ENCODE peak calls at places on chromosomes 12 and 14, in four cellular contexts. One of them, this sample, is unnamed.
A peak's percentile ranks its signal among the peaks of the same experiment; 100 is the strongest.

GRCh38 chr12:130526813-130527212 is 189.1 kb downstream of the PIWIL1 start:
- DNase-seq in GM12878: no peak
- DNase-seq in K562: peak; percentile 71
- DNase-seq in WTC11: peak; percentile 77
- DNase-seq in this sample: peak; percentile 14

GRCh38 chr12:113097716-113098427 is 37.7 kb downstream of the RASAL1 start:
- DNase-seq in GM12878: no peak
- DNase-seq in K562: peak; percentile 45
- DNase-seq in WTC11: peak; percentile 46
- DNase-seq in this sample: no peak

GRCh38 chr14:72023128-72024042 is 91.2 kb downstream of the RGS6 start:
- DNase-seq in GM12878: peak; percentile 25
- DNase-seq in K562: no peak
- DNase-seq in WTC11: no peak
- DNase-seq in this sample: no peak

GRCh38 chr12:52870361-52871290 is 21.8 kb upstream of the KRT78 start:
- DNase-seq in GM12878: no peak
- DNase-seq in K562: peak; percentile 87
- DNase-seq in WTC11: peak; percentile 90
- DNase-seq in this sample: peak; percentile 45

GRCh38 chr12:10361084-10361483 is 28.8 kb downstream of the KLRK1 start:
- DNase-seq in GM12878: no peak
- DNase-seq in K562: no peak
- DNase-seq in WTC11: no peak
- DNase-seq in this sample: no peak

GRCh38 chr14:93114713-93115068 is 1.0 kb downstream of the ITPK1 start:
- DNase-seq in GM12878: no peak
- DNase-seq in K562: no peak
- DNase-seq in WTC11: peak; percentile 31
- DNase-seq in this sample: no peak

GRCh38 chr12:54981796-54982195 is 2.8 kb downstream of the TESPA1 start:
- DNase-seq in GM12878: no peak
- DNase-seq in K562: no peak
- DNase-seq in WTC11: no peak
- DNase-seq in this sample: no peak

GRCh38 chr14:86654558-86655184 is 1124.7 kb downstream of the FLRT2 start:
- DNase-seq in GM12878: no peak
- DNase-seq in K562: peak; percentile 16
- DNase-seq in WTC11: peak; percentile 86
- DNase-seq in this sample: peak; percentile 34

GRCh38 chr14:69587389-69587788 is 12.7 kb upstream of the CCDC177 start:
- DNase-seq in GM12878: no peak
- DNase-seq in K562: no peak
- DNase-seq in WTC11: no peak
- DNase-seq in this sample: no peak

GRCh38 chr12:132523576-132524331 is 33.8 kb downstream of the FBRSL1 start:
- DNase-seq in GM12878: no peak
- DNase-seq in K562: peak; percentile 79
- DNase-seq in WTC11: peak; percentile 86
- DNase-seq in this sample: peak; percentile 32

GRCh38 chr14:36056846-36057245 is 119.7 kb downstream of the PTCSC3 start:
- DNase-seq in GM12878: no peak
- DNase-seq in K562: no peak
- DNase-seq in WTC11: no peak
- DNase-seq in this sample: no peak

GRCh38 chr12:88310069-88310468 is 168.0 kb downstream of the TMTC3 start:
- DNase-seq in GM12878: no peak
- DNase-seq in K562: no peak
- DNase-seq in WTC11: no peak
- DNase-seq in this sample: no peak

GRCh38 chr12:75196865-75197264 is 12.8 kb downstream of the KCNC2 start:
- DNase-seq in GM12878: no peak
- DNase-seq in K562: no peak
- DNase-seq in WTC11: no peak
- DNase-seq in this sample: no peak

GRCh38 chr12:6265038-6265405 is 45.5 kb upstream of the PLEKHG6 start:
- DNase-seq in GM12878: no peak
- DNase-seq in K562: no peak
- DNase-seq in WTC11: no peak
- DNase-seq in this sample: no peak

GRCh38 chr12:33486058-33486457 is 46.4 kb upstream of the SYT10 start:
- DNase-seq in GM12878: no peak
- DNase-seq in K562: no peak
- DNase-seq in WTC11: no peak
- DNase-seq in this sample: no peak

GRCh38 chr12:124515981-124516380 is 51.4 kb downstream of the NCOR2 start:
- DNase-seq in GM12878: no peak
- DNase-seq in K562: no peak
- DNase-seq in WTC11: no peak
- DNase-seq in this sample: no peak

GRCh38 chr12:113449299-113449698 is 22.4 kb downstream of the LHX5 start:
- DNase-seq in GM12878: no peak
- DNase-seq in K562: no peak
- DNase-seq in WTC11: no peak
- DNase-seq in this sample: no peak

GRCh38 chr12:132019891-132020290 is 70.1 kb downstream of the EP400 start:
- DNase-seq in GM12878: no peak
- DNase-seq in K562: no peak
- DNase-seq in WTC11: no peak
- DNase-seq in this sample: no peak

GRCh38 chr12:104216461-104217058 is 981 bp downstream of the TXNRD1 start:
- DNase-seq in GM12878: no peak
- DNase-seq in K562: no peak
- DNase-seq in WTC11: no peak
- DNase-seq in this sample: no peak

GRCh38 chr12:40137252-40137651 is 31.4 kb upstream of the SLC2A13 start:
- DNase-seq in GM12878: no peak
- DNase-seq in K562: no peak
- DNase-seq in WTC11: no peak
- DNase-seq in this sample: no peak

GRCh38 chr14:46651526-46652144 is at the start of gene RPL10L:
- DNase-seq in GM12878: no peak
- DNase-seq in K562: peak; percentile 17
- DNase-seq in WTC11: peak; percentile 74
- DNase-seq in this sample: no peak

GRCh38 chr12:2250797-2251196 is 198.0 kb downstream of the CACNA1C start:
- DNase-seq in GM12878: no peak
- DNase-seq in K562: no peak
- DNase-seq in WTC11: no peak
- DNase-seq in this sample: no peak

GRCh38 chr12:94039914-94040313 is 108.5 kb upstream of the PLXNC1 start:
- DNase-seq in GM12878: no peak
- DNase-seq in K562: no peak
- DNase-seq in WTC11: no peak
- DNase-seq in this sample: no peak

GRCh38 chr14:93005838-93006237 is 82.9 kb downstream of the CHGA start:
- DNase-seq in GM12878: no peak
- DNase-seq in K562: no peak
- DNase-seq in WTC11: no peak
- DNase-seq in this sample: no peak

GRCh38 chr14:100608586-100609330 is 21.5 kb upstream of the BEGAIN start:
- DNase-seq in GM12878: no peak
- DNase-seq in K562: no peak
- DNase-seq in WTC11: no peak
- DNase-seq in this sample: no peak

GRCh38 chr12:54036620-54037359 is 3.9 kb downstream of the HOXC5 start:
- DNase-seq in GM12878: no peak
- DNase-seq in K562: no peak
- DNase-seq in WTC11: no peak
- DNase-seq in this sample: no peak

GRCh38 chr12:13193403-13194100 is 3.0 kb upstream of the EMP1 start:
- DNase-seq in GM12878: no peak
- DNase-seq in K562: no peak
- DNase-seq in WTC11: no peak
- DNase-seq in this sample: no peak
- TF ChIP-seq NR2C2 in GM12878: no peak
- TF ChIP-seq NR2C2 in K562: no peak
- TF ChIP-seq NR2C2 in WTC11: no peak
- TF ChIP-seq NR2C2 in this sample: no peak

GRCh38 chr12:69254046-69254445 is 14.7 kb downstream of the CPSF6 start:
- DNase-seq in GM12878: peak; percentile 51
- DNase-seq in K562: peak; percentile 27
- DNase-seq in WTC11: no peak
- DNase-seq in this sample: peak; percentile 55
- TF ChIP-seq NR2C2 in GM12878: no peak
- TF ChIP-seq NR2C2 in K562: no peak
- TF ChIP-seq NR2C2 in WTC11: no peak
- TF ChIP-seq NR2C2 in this sample: no peak

DNA sequence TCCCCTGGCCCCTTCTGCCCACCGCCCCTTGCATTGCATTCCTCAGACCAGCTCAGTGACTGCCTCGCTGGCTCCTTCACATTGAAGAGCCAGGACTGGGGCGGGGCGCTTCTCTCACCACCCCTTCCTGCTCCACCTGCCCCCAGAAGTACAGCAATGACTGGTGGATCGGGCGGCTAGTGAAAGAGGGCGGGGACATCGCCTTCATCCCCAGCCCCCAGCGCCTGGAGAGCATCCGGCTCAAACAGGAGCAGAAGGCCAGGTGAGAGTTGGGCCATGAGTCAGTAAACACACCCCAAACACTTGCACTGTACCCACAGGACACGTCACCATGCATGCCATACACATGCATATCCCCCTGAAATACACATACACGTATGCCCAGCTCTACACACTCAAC is 5.8 kb downstream of the CACNB3 start:
- DNase-seq in GM12878: no peak
- DNase-seq in K562: peak; percentile 80
- DNase-seq in WTC11: peak; percentile 74
- DNase-seq in this sample: no peak
- TF ChIP-seq NR2C2 in GM12878: no peak
- TF ChIP-seq NR2C2 in K562: no peak
- TF ChIP-seq NR2C2 in WTC11: no peak
- TF ChIP-seq NR2C2 in this sample: no peak

GRCh38 chr14:63011609-63012008 is 33.6 kb downstream of the KCNH5 start:
- DNase-seq in GM12878: no peak
- DNase-seq in K562: no peak
- DNase-seq in WTC11: no peak
- DNase-seq in this sample: no peak
- TF ChIP-seq NR2C2 in GM12878: no peak
- TF ChIP-seq NR2C2 in K562: no peak
- TF ChIP-seq NR2C2 in WTC11: no peak
- TF ChIP-seq NR2C2 in this sample: no peak

GRCh38 chr14:103716899-103717411 is 1.3 kb downstream of the ZFYVE21 start:
- DNase-seq in GM12878: no peak
- DNase-seq in K562: no peak
- DNase-seq in WTC11: no peak
- DNase-seq in this sample: peak; percentile 11

GRCh38 chr14:103715052-103716000 is at the start of the genes XRCC3 and ZFYVE21:
- DNase-seq in GM12878: peak; percentile 98
- DNase-seq in K562: peak; percentile 95
- DNase-seq in WTC11: peak; percentile 100
- DNase-seq in this sample: peak; percentile 98

GRCh38 chr14:103718572-103718971 is 3.0 kb downstream of the ZFYVE21 start:
- DNase-seq in GM12878: no peak
- DNase-seq in K562: no peak
- DNase-seq in WTC11: no peak
- DNase-seq in this sample: no peak

GRCh38 chr14:103714063-103714724 is 1.1 kb downstream of the XRCC3 start:
- DNase-seq in GM12878: no peak
- DNase-seq in K562: no peak
- DNase-seq in WTC11: no peak
- DNase-seq in this sample: no peak

GRCh38 chr14:103716091-103716801 is 636 bp downstream of the ZFYVE21 start:
- DNase-seq in GM12878: no peak
- DNase-seq in K562: peak; percentile 67
- DNase-seq in WTC11: no peak
- DNase-seq in this sample: no peak
- TF ChIP-seq NR2C2 in GM12878: no peak
- TF ChIP-seq NR2C2 in K562: no peak
- TF ChIP-seq NR2C2 in WTC11: no peak
- TF ChIP-seq NR2C2 in this sample: no peak

GRCh38 chr14:105533811-105534498 is 7.6 kb downstream of the TMEM121 start:
- DNase-seq in GM12878: no peak
- DNase-seq in K562: no peak
- DNase-seq in WTC11: no peak
- DNase-seq in this sample: no peak
- TF ChIP-seq NR2C2 in GM12878: no peak
- TF ChIP-seq NR2C2 in K562: no peak
- TF ChIP-seq NR2C2 in WTC11: no peak
- TF ChIP-seq NR2C2 in this sample: no peak

DNA sequence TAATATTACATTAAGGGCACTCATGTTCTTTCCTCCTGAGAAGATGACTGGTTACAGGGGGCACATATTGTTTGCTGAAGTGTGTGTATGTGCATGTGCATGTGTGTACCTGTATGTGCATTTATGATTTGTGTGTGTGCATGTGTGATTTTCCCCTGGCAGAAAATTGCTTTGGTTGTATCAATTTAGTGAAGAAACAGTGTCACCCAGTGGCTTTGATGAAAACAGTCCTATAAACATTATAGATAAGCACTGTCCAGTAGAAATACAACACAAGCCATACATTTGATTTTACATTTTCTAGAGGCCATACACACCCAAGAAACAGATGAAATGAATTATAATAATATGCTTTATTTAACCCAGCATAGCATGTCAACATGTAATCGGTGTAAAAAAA is 8.6 kb downstream of the PDE3A start:
- DNase-seq in GM12878: no peak
- DNase-seq in K562: no peak
- DNase-seq in WTC11: no peak
- DNase-seq in this sample: no peak
- TF ChIP-seq NR2C2 in GM12878: no peak
- TF ChIP-seq NR2C2 in K562: no peak
- TF ChIP-seq NR2C2 in WTC11: no peak
- TF ChIP-seq NR2C2 in this sample: no peak